ENCODE peak calls at places on chromosome 6, in eight cellular contexts. C is ascending aorta, J is ovary, T is OCI-LY7, M is HL-60, R is cardiac fibroblast, E is mesendoderm, A is psoas muscle. N is an unnamed sample.
A peak's percentile ranks its signal among the peaks of the same experiment; 100 is the strongest.

GRCh38 chr6:11006060-11006459 is 38.0 kb downstream of the ELOVL2 start:
- DNase-seq in R (no peak), J (no peak), T (no peak), M (no peak), A (no peak), E (no peak), C (no peak), N (no peak)

GRCh38 chr6:137412562-137412961 is 81.6 kb downstream of the OLIG3 start:
- DNase-seq in R (no peak), C (no peak), A (no peak), M (no peak), J (no peak), T (no peak), E (no peak), N (no peak)

GRCh38 chr6:97322811-97323210 is 39.8 kb upstream of the MMS22L start:
- DNase-seq in J (no peak), R (no peak), T (no peak), M (no peak), A (no peak), E (no peak), C (no peak), N (no peak)

GRCh38 chr6:90098025-90098474 is 198.6 kb downstream of the BACH2 start:
- DNase-seq in J (peak; percentile 44), R (peak; percentile 95), E (no peak), M (no peak), A (peak; percentile 81), C (peak; percentile 95), T (no peak), N (peak; percentile 89)

GRCh38 chr6:144330588-144330987 is 45.5 kb downstream of the UTRN start:
- DNase-seq in J (no peak), R (no peak), T (no peak), M (no peak), E (peak; percentile 98), A (no peak), C (no peak), N (no peak)

GRCh38 chr6:170128811-170129681 is 161.8 kb downstream of the DLL1 start:
- DNase-seq in C (peak; percentile 53), T (no peak), M (no peak), E (no peak), J (no peak), R (no peak), A (no peak), N (no peak)

GRCh38 chr6:168514216-168514615 is 73.2 kb downstream of the SMOC2 start:
- DNase-seq in T (no peak), C (peak; percentile 82), M (no peak), E (no peak), R (peak; percentile 13), J (peak; percentile 80), A (peak; percentile 81), N (peak; percentile 89)

GRCh38 chr6:32615885-32616532 is 21.2 kb upstream of the HLA-DQA1 start:
- DNase-seq in A (no peak), R (no peak), M (no peak), E (no peak), J (no peak), T (no peak), C (no peak), N (no peak)

GRCh38 chr6:33008944-33009861 is at the start of gene HLA-DOA:
- DNase-seq in M (no peak), E (peak; percentile 96), R (peak; percentile 9), A (no peak), C (no peak), T (peak; percentile 89), J (no peak), N (no peak)

GRCh38 chr6:28506807-28507475 is 8.7 kb downstream of the GPX6 start:
- DNase-seq in E (no peak), A (no peak), C (no peak), R (no peak), J (no peak), T (no peak), M (no peak), N (no peak)

DNA sequence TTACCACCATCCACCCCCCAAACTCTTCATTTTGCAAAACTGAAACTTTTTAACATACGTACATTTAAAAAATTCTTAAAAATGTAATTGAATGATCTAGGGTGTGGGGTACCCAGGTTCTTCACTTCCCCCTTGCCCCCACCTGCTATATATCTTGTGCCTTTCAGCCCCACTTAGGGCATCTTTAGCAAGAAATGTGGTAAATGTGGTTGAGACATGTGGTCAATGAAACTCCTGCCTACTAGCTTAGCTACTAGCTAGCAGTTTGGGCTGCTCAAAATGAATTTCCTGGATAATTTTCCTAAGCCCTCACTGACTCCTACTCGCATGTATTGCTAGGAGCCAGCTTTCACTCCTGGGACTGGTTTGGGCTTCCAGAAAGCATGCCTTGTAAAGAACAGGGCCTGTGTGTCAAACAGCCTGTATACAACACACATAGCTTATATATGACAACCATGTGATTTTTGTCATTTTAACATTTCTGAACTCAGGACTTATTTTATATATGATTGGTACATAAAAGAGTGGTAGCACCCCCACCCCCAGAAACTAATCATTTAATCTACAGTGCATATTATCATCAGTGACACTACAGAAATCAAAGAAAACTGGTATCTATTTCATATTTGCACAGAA is 257.2 kb downstream of the ATXN1 start:
- DNase-seq in J (no peak), T (no peak), E (no peak), M (no peak), A (no peak), C (no peak), R (no peak), N (no peak)
- H3K4me3 ChIP-seq in J (no peak overlapping the region), T (no peak overlapping the region), E (no peak overlapping the region), M (no peak overlapping the region), A (no peak overlapping the region), C (no peak overlapping the region), R (no peak overlapping the region), N (no peak overlapping the region)

DNA sequence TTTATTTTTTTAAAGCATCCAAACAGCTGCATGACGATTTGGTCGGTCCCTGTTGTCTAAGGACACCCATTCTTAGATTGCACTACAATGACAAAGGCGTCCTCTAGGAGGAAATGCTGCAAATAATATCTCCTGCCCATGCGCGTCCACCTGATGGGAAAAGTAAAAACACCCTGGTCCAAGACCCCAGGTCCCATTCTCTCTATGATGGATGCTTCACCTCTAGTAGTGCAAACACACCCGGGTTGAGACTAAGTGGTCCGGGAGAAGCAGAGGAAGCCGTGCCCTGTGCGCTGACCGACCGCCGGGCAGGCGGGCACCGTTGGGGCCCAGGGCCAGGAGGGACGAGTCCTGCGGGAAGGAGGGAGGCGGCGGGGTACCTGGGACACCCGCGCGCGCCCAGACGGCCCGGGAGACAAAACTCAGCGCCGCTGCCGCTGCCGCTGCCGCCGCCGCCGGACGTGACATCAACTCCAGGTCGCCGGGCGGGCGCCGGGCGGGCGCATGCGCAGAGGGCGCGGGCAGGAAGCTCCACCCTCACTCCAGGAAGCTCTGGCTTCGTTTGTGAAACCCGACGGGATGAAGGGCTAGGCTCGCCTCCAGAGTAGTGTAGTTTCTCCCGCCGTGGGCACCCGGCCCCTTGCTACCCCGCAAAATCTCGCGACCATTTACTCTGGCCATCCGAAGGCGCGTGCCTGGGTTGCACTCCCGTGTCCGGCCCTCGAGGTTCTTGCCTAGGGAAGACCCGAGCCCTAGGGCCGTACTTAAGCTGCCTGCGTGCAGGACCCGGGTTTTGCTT is at the start of gene TBC1D7:
- DNase-seq in E (peak; percentile 95), A (peak; percentile 97), C (peak; percentile 97), R (peak; percentile 96), T (peak; percentile 91), M (peak; percentile 81), J (peak; percentile 89), N (peak; percentile 83)
- H3K4me3 ChIP-seq in E (peak within 1 kb of the TSS; percentile 98), A (peak within 1 kb of the TSS; percentile 92), C (peak within 1 kb of the TSS; percentile 73), R (peak within 1 kb of the TSS; percentile 80), T (peak within 1 kb of the TSS; percentile 89), M (peak within 1 kb of the TSS; percentile 97), J (peak within 1 kb of the TSS; percentile 88), N (peak within 1 kb of the TSS; percentile 65)

DNA sequence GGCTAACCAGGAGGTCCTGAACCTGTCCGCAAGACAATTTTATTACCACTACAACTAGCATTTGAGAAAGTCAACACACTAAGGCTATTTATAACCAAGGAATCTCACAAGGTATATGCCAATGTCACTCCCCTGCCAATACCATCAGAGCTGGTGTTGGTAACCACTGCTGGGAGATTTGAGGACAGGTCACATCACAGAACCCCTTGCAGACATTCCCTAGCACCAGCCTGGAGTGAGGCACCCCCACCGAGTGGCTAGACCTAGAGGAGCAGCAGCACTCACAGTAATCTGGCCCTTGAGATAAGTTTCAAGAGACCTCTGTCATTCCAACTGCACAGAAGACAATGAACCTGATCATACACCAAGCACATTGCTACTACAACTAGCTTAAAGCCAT is 483.2 kb downstream of the MMUT start:
- DNase-seq in T (no peak), R (no peak), C (no peak), M (no peak), E (peak; percentile 32), A (no peak), J (no peak), N (no peak)
- H3K4me3 ChIP-seq in T (no peak overlapping the region), R (no peak overlapping the region), C (no peak overlapping the region), M (no peak overlapping the region), E (no peak overlapping the region), A (no peak overlapping the region), J (no peak overlapping the region), N (no peak overlapping the region)

GRCh38 chr6:42271834-42272805 is 54.5 kb upstream of the MRPS10 start:
- DNase-seq in E (no peak), J (no peak), C (no peak), A (no peak), M (no peak), R (no peak), T (no peak), N (no peak)

GRCh38 chr6:42269974-42270510 is 52.4 kb upstream of the MRPS10 start:
- DNase-seq in C (no peak), A (no peak), E (no peak), J (no peak), R (no peak), M (no peak), T (no peak), N (no peak)

GRCh38 chr6:42268016-42268834 is 50.6 kb upstream of the MRPS10 start:
- DNase-seq in E (no peak), T (no peak), A (no peak), R (no peak), C (no peak), J (no peak), M (no peak), N (no peak)

GRCh38 chr6:42268835-42269204 is 51.2 kb upstream of the MRPS10 start:
- DNase-seq in J (no peak), A (no peak), C (no peak), T (no peak), R (no peak), E (no peak), M (no peak), N (no peak)

GRCh38 chr6:42269553-42269952 is 51.9 kb upstream of the MRPS10 start:
- DNase-seq in E (no peak), J (no peak), M (no peak), C (no peak), A (no peak), R (no peak), T (peak; percentile 93), N (no peak)
- H3K4me3 ChIP-seq in E (no peak overlapping the region), J (no peak overlapping the region), M (no peak overlapping the region), C (no peak overlapping the region), A (no peak overlapping the region), R (no peak overlapping the region), T (no peak overlapping the region), N (no peak overlapping the region)

DNA sequence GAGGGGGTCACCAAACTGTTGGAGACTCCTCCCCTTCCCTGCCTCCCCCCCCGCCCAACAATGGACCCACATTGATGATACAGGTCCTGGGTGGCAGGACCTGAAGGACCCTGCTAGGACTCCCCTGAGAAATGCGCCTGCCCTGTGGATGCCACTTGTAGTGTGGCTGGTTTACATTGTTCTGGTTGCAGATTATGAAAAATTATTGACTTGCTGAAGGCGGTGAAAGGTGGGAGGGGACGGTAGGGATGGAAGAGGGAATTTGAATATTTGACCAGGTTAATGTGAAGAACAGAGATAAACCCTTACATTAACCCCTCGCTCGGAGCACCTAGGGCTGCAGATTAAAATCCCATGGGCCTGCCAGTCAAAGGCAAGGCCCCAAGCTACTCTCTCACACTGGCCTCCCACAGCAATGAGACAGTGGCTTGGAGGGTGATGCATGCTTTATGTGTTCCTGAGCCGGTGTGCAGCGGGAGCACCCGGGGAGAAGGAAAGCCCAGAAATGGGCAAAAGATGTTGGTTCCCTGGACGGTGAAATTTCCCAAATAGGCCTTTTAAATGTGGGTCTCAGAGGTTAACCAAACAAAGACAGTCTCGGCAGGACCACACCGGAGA is 2.4 kb downstream of the FOXF2 start:
- DNase-seq in J (no peak), M (no peak), A (no peak), T (no peak), E (no peak), R (no peak), C (peak; percentile 31), N (no peak)
- H3K4me3 ChIP-seq in J (no peak overlapping the region), M (no peak overlapping the region), A (no peak overlapping the region), T (no peak overlapping the region), E (no peak overlapping the region), R (no peak overlapping the region), C (no peak overlapping the region), N (no peak overlapping the region)